ENCODE peak calls at places on chromosomes 1 and 21, in four cellular contexts. W is CD4-positive, alpha-beta T cell; L is RWPE1; T is psoas muscle. K is an unnamed sample.
A peak's percentile ranks its signal among the peaks of the same experiment; 100 is the strongest.

GRCh38 chr1:7379445-7379971 is 391.6 kb upstream of the VAMP3 start:
- DNase-seq in W (no peak), T (no peak), L (peak; percentile 55), K (no peak)

GRCh38 chr1:27527223-27527856 is 37.4 kb upstream of the WASF2 start:
- DNase-seq in T (peak; percentile 87), W (peak; percentile 55), L (no peak), K (peak; percentile 43)

GRCh38 chr21:37272897-37273296 is 5.8 kb upstream of the VPS26C start:
- DNase-seq in T (no peak), L (no peak), W (no peak), K (no peak)

GRCh38 chr1:1175221-1176062 is 1.8 kb downstream of the TTLL10 start:
- DNase-seq in W (no peak), T (peak; percentile 13), L (no peak), K (no peak)

GRCh38 chr1:216815239-216815955 is 92.2 kb upstream of the ESRRG start:
- DNase-seq in W (no peak), T (peak; percentile 79), L (no peak), K (no peak)

GRCh38 chr1:96487404-96487803 is 234.2 kb upstream of the PTBP2 start:
- DNase-seq in L (peak; percentile 20), T (no peak), W (no peak), K (no peak)

GRCh38 chr1:109444376-109444775 is 18.1 kb upstream of the PSMA5 start:
- DNase-seq in T (no peak), W (no peak), L (no peak), K (no peak)

GRCh38 chr1:204191481-204191880 is 4.8 kb downstream of the KISS1 start:
- DNase-seq in L (no peak), W (no peak), T (peak; percentile 66), K (no peak)

GRCh38 chr1:1332774-1333480 is 1.8 kb downstream of the TAS1R3 start:
- DNase-seq in L (no peak), W (no peak), T (no peak), K (no peak)

GRCh38 chr1:172254521-172255222 is 165.8 kb upstream of the C1orf105 start:
- DNase-seq in T (no peak), W (no peak), L (peak; percentile 71), K (no peak)

GRCh38 chr1:78045850-78046778 is at the start of gene GIPC2:
- DNase-seq in T (peak; percentile 73), L (no peak), W (peak; percentile 33), K (peak; percentile 42)

GRCh38 chr1:32127780-32128179 is 19.9 kb downstream of the KPNA6 start:
- DNase-seq in T (no peak), W (no peak), L (no peak), K (no peak)

GRCh38 chr1:119617751-119618691 is 30.0 kb downstream of the ZNF697 start:
- DNase-seq in T (no peak), L (no peak), W (no peak), K (no peak)

GRCh38 chr21:31213787-31214186 is 130.3 kb downstream of the TIAM1 start:
- DNase-seq in W (no peak), T (no peak), L (no peak), K (no peak)

GRCh38 chr1:98661544-98662353 is at the start of gene SNX7:
- DNase-seq in T (peak; percentile 86), L (peak; percentile 70), W (no peak), K (peak; percentile 85)

GRCh38 chr21:41166947-41167346 is 1.0 kb upstream of the BACE2 start:
- DNase-seq in T (no peak), W (no peak), L (no peak), K (no peak)

GRCh38 chr1:229940689-229941088 is 126.3 kb upstream of the GALNT2 start:
- DNase-seq in L (no peak), T (no peak), W (no peak), K (no peak)

GRCh38 chr1:201748331-201748730 is 80.6 kb upstream of the IPO9 start:
- DNase-seq in T (no peak), W (no peak), L (no peak), K (no peak)

GRCh38 chr1:72007312-72007711 is 275.0 kb downstream of the NEGR1 start:
- DNase-seq in T (no peak), W (no peak), L (no peak), K (no peak)

DNA sequence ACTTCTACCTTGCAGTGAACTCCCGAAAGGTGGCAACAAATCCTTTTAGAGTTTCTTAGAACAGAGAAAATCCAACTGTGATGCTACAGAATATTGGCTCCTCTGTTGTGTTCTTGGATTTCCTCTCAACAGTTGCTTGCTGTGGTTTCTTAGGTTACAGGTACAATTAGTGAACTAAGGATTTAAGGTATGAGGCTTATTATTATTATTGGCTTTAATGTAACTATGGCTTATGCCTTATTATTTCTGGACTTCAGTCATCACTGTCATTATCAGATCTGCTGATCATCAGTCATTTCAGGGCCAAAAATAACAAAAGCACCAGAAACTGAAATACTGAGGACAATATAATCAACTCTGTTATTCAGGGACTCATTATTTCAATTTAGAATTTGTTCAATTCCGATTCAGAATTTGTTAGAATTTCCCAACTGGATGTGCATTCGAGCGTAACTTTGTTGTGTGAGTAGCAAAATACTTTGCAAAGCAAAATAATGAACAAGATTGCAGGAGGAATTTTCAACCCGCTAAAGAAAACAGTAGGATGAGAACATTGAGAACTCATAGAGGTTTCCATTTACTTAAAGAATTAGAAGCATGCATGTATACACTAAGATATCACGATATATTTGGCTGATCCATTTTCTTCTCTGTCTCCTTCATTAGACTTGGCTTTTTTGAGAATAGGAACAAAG is 65.5 kb upstream of the AK4 start:
- DNase-seq in T (no peak), L (no peak), W (no peak), K (no peak)
- TF ChIP-seq CTCF in T (no peak), L (no peak), W (no peak), K (no peak)

DNA sequence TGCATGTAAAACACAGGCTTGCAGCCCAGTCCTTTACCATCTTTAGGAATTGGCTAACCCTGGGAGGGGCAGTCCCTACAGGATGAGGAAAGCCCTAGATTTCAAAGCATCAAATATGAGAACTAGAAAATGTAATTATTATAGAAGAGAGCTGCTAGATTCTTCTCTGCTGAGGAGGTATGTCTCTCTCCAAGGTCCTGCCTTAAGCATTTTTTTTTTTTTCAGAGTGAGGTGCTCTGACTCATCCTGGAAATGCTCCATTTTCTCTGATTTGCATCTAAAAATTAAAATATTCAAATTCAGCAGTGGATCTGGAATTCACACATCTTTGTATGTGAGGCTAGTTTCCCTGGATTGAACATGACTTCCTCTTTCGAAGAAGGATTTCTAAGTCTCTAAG is 149.8 kb downstream of the ZNF648 start:
- DNase-seq in T (no peak), L (no peak), W (no peak), K (no peak)
- TF ChIP-seq CTCF in T (no peak), L (no peak), W (no peak), K (no peak)

GRCh38 chr1:25695066-25695990 is 78.7 kb downstream of the MAN1C1 start:
- DNase-seq in W (no peak), L (peak; percentile 27), T (peak; percentile 90), K (no peak)

GRCh38 chr1:25695991-25696330 is 79.4 kb downstream of the MAN1C1 start:
- DNase-seq in L (peak; percentile 78), T (no peak), W (no peak), K (no peak)

GRCh38 chr1:25694167-25694566 is 77.6 kb downstream of the MAN1C1 start:
- DNase-seq in W (no peak), T (no peak), L (no peak), K (no peak)

GRCh38 chr1:25692560-25692959 is 76.0 kb downstream of the MAN1C1 start:
- DNase-seq in T (no peak), W (no peak), L (no peak), K (peak; percentile 21)

DNA sequence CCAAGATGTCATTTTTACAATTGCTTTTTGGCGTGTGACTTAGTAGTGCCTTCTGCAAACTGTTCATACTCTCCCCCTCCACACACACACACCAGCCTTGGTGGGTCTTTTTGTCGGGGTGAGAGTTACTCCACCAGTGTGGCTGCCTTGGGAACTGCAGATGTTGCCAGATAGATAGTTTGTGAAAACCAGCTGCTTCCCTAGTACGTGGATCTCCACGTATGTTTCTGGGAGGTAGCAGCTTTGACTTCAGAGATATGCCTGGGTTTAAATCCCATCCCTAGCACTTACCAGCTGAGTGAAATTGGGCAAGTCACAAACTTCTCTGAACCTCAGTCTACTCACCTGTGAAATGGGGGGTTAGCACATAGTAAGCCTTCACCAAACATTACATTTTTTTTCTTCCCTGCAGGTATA is 78.0 kb downstream of the MAN1C1 start:
- DNase-seq in W (no peak), T (no peak), L (no peak), K (no peak)
- TF ChIP-seq CTCF in W (no peak), T (no peak), L (no peak), K (no peak)

GRCh38 chr1:24933468-24933867 is 3.4 kb upstream of the RUNX3 start:
- DNase-seq in L (no peak), T (peak; percentile 47), W (no peak), K (no peak)

GRCh38 chr1:24932725-24933294 is 2.7 kb upstream of the RUNX3 start:
- DNase-seq in L (no peak), T (peak; percentile 15), W (no peak), K (no peak)

GRCh38 chr1:24930703-24931480 is 816 bp upstream of the RUNX3 start:
- DNase-seq in T (no peak), W (no peak), L (no peak), K (no peak)

GRCh38 chr1:24931481-24932221 is 1.6 kb upstream of the RUNX3 start:
- DNase-seq in T (no peak), W (no peak), L (no peak), K (no peak)

GRCh38 chr1:24932284-24932683 is 2.2 kb upstream of the RUNX3 start:
- DNase-seq in T (no peak), L (peak; percentile 65), W (peak; percentile 70), K (peak; percentile 72)
- TF ChIP-seq CTCF in T (peak; percentile 77), L (peak; percentile 84), W (peak; percentile 68), K (peak; percentile 81)

GRCh38 chr1:17688217-17688810 is 66.8 kb upstream of the ACTL8 start:
- DNase-seq in W (no peak), L (no peak), T (no peak), K (no peak)

GRCh38 chr1:17683551-17683950 is 71.6 kb upstream of the ACTL8 start:
- DNase-seq in W (no peak), T (no peak), L (no peak), K (no peak)

GRCh38 chr1:17684810-17685209 is 70.3 kb upstream of the ACTL8 start:
- DNase-seq in T (no peak), W (no peak), L (no peak), K (no peak)

GRCh38 chr1:17686258-17686657 is 68.9 kb upstream of the ACTL8 start:
- DNase-seq in W (no peak), L (no peak), T (no peak), K (no peak)

GRCh38 chr1:17687125-17687524 is 68.0 kb upstream of the ACTL8 start:
- DNase-seq in T (no peak), L (no peak), W (no peak), K (no peak)
- TF ChIP-seq CTCF in T (no peak), L (no peak), W (no peak), K (no peak)

GRCh38 chr1:203031467-203031866 is 5.2 kb downstream of the PPFIA4 start:
- DNase-seq in L (no peak), T (no peak), W (no peak), K (no peak)
- TF ChIP-seq CTCF in L (no peak), T (peak; percentile 19), W (no peak), K (no peak)